ENCODE peak calls at places on chromosomes 7 and 10, in eight cellular contexts. P, M, X, Q, B, G, Y and L are unnamed samples.

GRCh38 chr7:101911800-101912705 is 94.6 kb downstream of the CUX1 start:
- DNase-seq in P (no peak), M (no peak), X (peak), Q (peak), B (peak), G (no peak), Y (no peak), L (no peak)

GRCh38 chr7:128321044-128321422 is 22.7 kb downstream of the RBM28 start:
- DNase-seq in P (no peak), M (no peak), X (no peak), Q (no peak), B (no peak), G (no peak), Y (no peak), L (no peak)

GRCh38 chr10:89118091-89118490 is 89.0 kb downstream of the CH25H start:
- DNase-seq in P (peak), M (peak), X (no peak), Q (no peak), B (peak), G (no peak), Y (no peak), L (no peak)

GRCh38 chr10:101224910-101225823 is 4.1 kb downstream of the LBX1 start:
- DNase-seq in P (no peak), M (no peak), X (no peak), Q (no peak), B (no peak), G (no peak), Y (no peak), L (no peak)

GRCh38 chr7:139095194-139095659 is 14.3 kb downstream of the ZC3HAV1 start:
- DNase-seq in P (no peak), M (no peak), X (no peak), Q (no peak), B (no peak), G (no peak), Y (no peak), L (peak)

GRCh38 chr7:157851501-157852067 is 514.8 kb downstream of the DNAJB6 start:
- DNase-seq in P (no peak), M (peak), X (no peak), Q (peak), B (no peak), G (peak), Y (peak), L (peak)

GRCh38 chr10:90925078-90926029 is 4.5 kb upstream of the ANKRD1 start:
- DNase-seq in P (no peak), M (no peak), X (no peak), Q (no peak), B (no peak), G (no peak), Y (no peak), L (no peak)

GRCh38 chr10:25026463-25026862 is 10.1 kb downstream of the THNSL1 start:
- DNase-seq in P (peak), M (peak), X (no peak), Q (no peak), B (peak), G (no peak), Y (no peak), L (no peak)

GRCh38 chr7:47792521-47793121 is 155.6 kb downstream of the PKD1L1 start:
- DNase-seq in P (peak), M (no peak), X (no peak), Q (no peak), B (no peak), G (no peak), Y (peak), L (no peak)

GRCh38 chr10:111347386-111348005 is 270.7 kb downstream of the ADRA2A start:
- DNase-seq in P (no peak), M (no peak), X (no peak), Q (no peak), B (no peak), G (peak), Y (no peak), L (no peak)

GRCh38 chr7:104106106-104106505 is 101.7 kb downstream of the ORC5 start:
- DNase-seq in P (peak), M (no peak), X (no peak), Q (no peak), B (peak), G (no peak), Y (no peak), L (no peak)

GRCh38 chr7:12257582-12257981 is 46.5 kb downstream of the TMEM106B start:
- DNase-seq in P (peak), M (peak), X (no peak), Q (no peak), B (peak), G (no peak), Y (no peak), L (no peak)

GRCh38 chr7:15839415-15840100 is 153.1 kb upstream of the MEOX2 start:
- DNase-seq in P (no peak), M (no peak), X (peak), Q (peak), B (no peak), G (no peak), Y (peak), L (no peak)

GRCh38 chr7:99652671-99653070 is 27.1 kb downstream of the CYP3A5 start:
- DNase-seq in P (no peak), M (no peak), X (no peak), Q (no peak), B (no peak), G (no peak), Y (no peak), L (no peak)

GRCh38 chr10:44821290-44821689 is 89.8 kb upstream of the TMEM72 start:
- DNase-seq in P (no peak), M (no peak), X (no peak), Q (no peak), B (no peak), G (no peak), Y (no peak), L (no peak)

GRCh38 chr7:77536017-77536412 is 1.1 kb upstream of the PTPN12 start:
- DNase-seq in P (no peak), M (no peak), X (peak), Q (no peak), B (no peak), G (no peak), Y (no peak), L (no peak)

GRCh38 chr10:55311823-55312431 is 510.9 kb upstream of the PCDH15 start:
- DNase-seq in P (no peak), M (no peak), X (no peak), Q (no peak), B (no peak), G (no peak), Y (no peak), L (no peak)

GRCh38 chr7:45292481-45292880 is 134.9 kb downstream of the RAMP3 start:
- DNase-seq in P (no peak), M (peak), X (no peak), Q (no peak), B (no peak), G (no peak), Y (no peak), L (no peak)

GRCh38 chr10:31318382-31318853 is 598 bp upstream of the ZEB1 start:
- DNase-seq in P (peak), M (peak), X (peak), Q (peak), B (peak), G (no peak), Y (peak), L (peak)

GRCh38 chr10:86644412-86645110 is 9.8 kb upstream of the OPN4 start:
- DNase-seq in P (no peak), M (peak), X (no peak), Q (no peak), B (peak), G (no peak), Y (peak), L (no peak)

GRCh38 chr10:104617831-104618230 is 23.3 kb upstream of the SORCS3 start:
- DNase-seq in P (no peak), M (no peak), X (no peak), Q (no peak), B (no peak), G (no peak), Y (no peak), L (no peak)

GRCh38 chr7:108181073-108181985 is 51.2 kb upstream of the LAMB4 start:
- DNase-seq in P (peak), M (peak), X (no peak), Q (no peak), B (peak), G (no peak), Y (no peak), L (no peak)

GRCh38 chr10:49577182-49577925 is 32.8 kb upstream of the SLC18A3 start:
- DNase-seq in P (no peak), M (no peak), X (no peak), Q (no peak), B (no peak), G (no peak), Y (no peak), L (no peak)
- TF ChIP-seq CTCF in P (no peak), M (no peak), X (no peak), Q (no peak), B (no peak), G (no peak), Y (no peak), L (no peak)

GRCh38 chr10:4170633-4171314 is 385.8 kb upstream of the KLF6 start:
- DNase-seq in P (no peak), M (no peak), X (no peak), Q (no peak), B (no peak), G (no peak), Y (no peak), L (no peak)

GRCh38 chr10:4177826-4178225 is 392.8 kb upstream of the KLF6 start:
- DNase-seq in P (no peak), M (no peak), X (no peak), Q (no peak), B (no peak), G (no peak), Y (no peak), L (no peak)

GRCh38 chr10:4176500-4177281 is 391.7 kb upstream of the KLF6 start:
- DNase-seq in P (no peak), M (no peak), X (no peak), Q (no peak), B (no peak), G (no peak), Y (no peak), L (no peak)

GRCh38 chr10:4170181-4170580 is 385.2 kb upstream of the KLF6 start:
- DNase-seq in P (no peak), M (no peak), X (no peak), Q (no peak), B (no peak), G (no peak), Y (no peak), L (no peak)

DNA sequence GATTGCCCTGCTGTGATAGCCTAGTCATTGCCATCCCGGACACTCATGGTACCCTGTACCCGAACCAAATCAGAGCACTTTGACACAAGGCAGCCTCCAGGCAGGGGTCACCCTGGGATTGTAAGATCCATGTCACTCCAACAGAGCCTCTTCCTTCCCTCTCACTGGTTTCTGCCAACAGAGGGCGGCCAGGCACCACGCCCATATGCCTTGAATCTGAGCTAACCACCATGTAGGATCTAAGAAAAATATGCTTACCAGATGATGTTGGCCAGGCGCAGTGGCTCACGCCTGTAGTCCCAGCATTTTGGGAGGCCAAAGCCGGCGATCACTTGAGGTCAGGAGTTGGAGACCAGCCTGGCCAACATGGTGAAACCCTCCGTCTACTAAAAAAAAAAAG is 389.2 kb upstream of the KLF6 start:
- DNase-seq in P (no peak), M (no peak), X (no peak), Q (no peak), B (no peak), G (no peak), Y (no peak), L (no peak)
- TF ChIP-seq CTCF in P (peak), M (no peak), X (no peak), Q (no peak), B (no peak), G (no peak), Y (no peak), L (no peak)

GRCh38 chr10:61901829-61902447 is 439 bp downstream of the ARID5B start:
- DNase-seq in P (no peak), M (peak), X (no peak), Q (no peak), B (no peak), G (no peak), Y (no peak), L (no peak)

GRCh38 chr10:61900829-61901783 is at the start of gene ARID5B:
- DNase-seq in P (peak), M (peak), X (peak), Q (no peak), B (peak), G (peak), Y (no peak), L (peak)

GRCh38 chr10:61903184-61903990 is 1.9 kb downstream of the ARID5B start:
- DNase-seq in P (peak), M (peak), X (peak), Q (peak), B (peak), G (peak), Y (peak), L (peak)

GRCh38 chr10:61903991-61904350 is 2.5 kb downstream of the ARID5B start:
- DNase-seq in P (no peak), M (no peak), X (no peak), Q (no peak), B (peak), G (no peak), Y (no peak), L (no peak)

DNA sequence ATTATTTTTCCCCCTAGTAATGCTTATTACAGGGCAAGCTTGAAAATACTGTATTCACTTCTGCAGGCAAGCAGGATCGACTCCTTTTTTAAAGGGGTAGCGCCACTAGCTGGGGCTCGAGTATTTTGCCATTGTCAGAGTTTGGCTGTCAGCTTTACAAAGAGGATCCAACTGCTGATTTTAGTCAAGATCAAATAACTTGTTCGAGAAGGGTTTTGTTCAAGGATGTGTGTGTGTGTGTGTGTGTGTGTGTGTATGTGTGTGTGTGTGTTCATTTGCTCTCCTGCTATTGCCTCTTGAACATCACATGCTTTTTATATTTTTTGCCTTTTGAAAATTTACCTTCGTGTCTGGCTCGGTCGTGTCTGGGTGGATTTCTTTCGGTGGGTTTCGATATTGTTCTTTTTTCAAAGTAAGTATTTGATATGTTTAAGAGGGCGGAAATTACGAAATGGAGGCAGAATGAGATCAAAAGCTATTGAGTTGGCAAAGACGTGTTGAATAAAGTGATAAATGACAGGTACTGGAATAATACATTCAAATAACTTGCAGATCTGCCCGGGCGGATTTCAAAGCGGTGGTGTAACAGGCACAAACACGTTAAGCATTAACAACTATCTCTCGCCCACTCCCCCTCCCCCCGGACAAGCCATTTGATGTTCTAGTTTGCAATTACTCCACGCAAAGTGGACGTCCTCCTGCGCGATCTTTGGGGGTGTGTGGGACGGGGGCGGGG is 1.1 kb downstream of the ARID5B start:
- DNase-seq in P (peak), M (peak), X (no peak), Q (peak), B (peak), G (peak), Y (peak), L (peak)
- TF ChIP-seq CTCF in P (no peak), M (no peak), X (no peak), Q (no peak), B (peak), G (no peak), Y (no peak), L (no peak)

GRCh38 chr7:73893342-73894101 is 32.6 kb downstream of the TMEM270 start:
- DNase-seq in P (no peak), M (peak), X (peak), Q (peak), B (peak), G (no peak), Y (peak), L (no peak)

GRCh38 chr7:73887762-73888161 is 26.8 kb downstream of the TMEM270 start:
- DNase-seq in P (no peak), M (no peak), X (no peak), Q (no peak), B (no peak), G (no peak), Y (no peak), L (no peak)

GRCh38 chr7:73890541-73891147 is 29.7 kb downstream of the TMEM270 start:
- DNase-seq in P (no peak), M (peak), X (no peak), Q (no peak), B (no peak), G (no peak), Y (no peak), L (no peak)

GRCh38 chr7:73892003-73892975 is 31.3 kb downstream of the TMEM270 start:
- DNase-seq in P (peak), M (peak), X (peak), Q (no peak), B (peak), G (peak), Y (no peak), L (no peak)

GRCh38 chr7:73891178-73891885 is 30.4 kb downstream of the TMEM270 start:
- DNase-seq in P (peak), M (no peak), X (no peak), Q (no peak), B (peak), G (no peak), Y (no peak), L (no peak)
- TF ChIP-seq CTCF in P (peak), M (no peak), X (no peak), Q (no peak), B (peak), G (no peak), Y (no peak), L (no peak)

DNA sequence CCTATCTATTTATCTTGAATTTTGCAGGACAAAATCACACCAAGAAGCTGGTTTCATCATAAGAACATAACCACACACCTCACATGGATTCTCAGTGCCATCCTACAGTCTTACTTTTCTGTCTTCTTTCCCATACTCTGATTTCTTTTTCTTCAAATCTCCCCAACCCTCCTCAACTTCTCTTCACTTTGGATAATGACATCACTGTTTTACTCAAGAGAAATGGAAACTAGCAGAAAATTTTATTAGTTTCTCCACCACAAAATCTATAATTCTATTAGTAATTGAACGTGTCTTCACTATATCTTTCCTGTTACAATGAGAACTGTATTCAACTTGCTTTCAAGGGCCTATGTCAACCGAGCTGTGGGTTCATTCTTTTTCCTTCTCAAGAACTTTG is 35.3 kb upstream of the FAM3C start:
- DNase-seq in P (no peak), M (no peak), X (no peak), Q (no peak), B (no peak), G (no peak), Y (no peak), L (no peak)
- TF ChIP-seq CTCF in P (no peak), M (no peak), X (no peak), Q (no peak), B (no peak), G (no peak), Y (no peak), L (no peak)

DNA sequence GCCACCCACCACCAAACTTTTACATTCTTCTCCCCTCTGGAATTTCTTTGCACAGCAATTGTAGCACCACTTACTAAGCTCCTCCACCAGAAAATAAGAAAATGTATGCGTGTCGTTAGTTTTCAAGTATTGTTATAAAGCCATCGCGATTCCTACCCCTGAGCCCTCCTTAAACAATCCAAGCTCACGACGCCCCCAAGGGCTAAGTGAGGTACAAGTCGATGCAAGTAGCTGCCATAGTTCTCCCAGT is 1.3 kb downstream of the FRAT2 start:
- DNase-seq in P (peak), M (peak), X (no peak), Q (no peak), B (peak), G (no peak), Y (no peak), L (no peak)
- TF ChIP-seq CTCF in P (peak), M (no peak), X (no peak), Q (no peak), B (no peak), G (no peak), Y (no peak), L (no peak)

GRCh38 chr10:62154231-62154630 is 114.4 kb downstream of the RTKN2 start:
- DNase-seq in P (no peak), M (no peak), X (no peak), Q (no peak), B (no peak), G (no peak), Y (no peak), L (no peak)
- TF ChIP-seq CTCF in P (no peak), M (no peak), X (no peak), Q (no peak), B (no peak), G (no peak), Y (no peak), L (no peak)

GRCh38 chr10:116627386-116627933 is 6.7 kb downstream of the PNLIPRP2 start:
- DNase-seq in P (no peak), M (no peak), X (peak), Q (no peak), B (no peak), G (peak), Y (no peak), L (no peak)
- TF ChIP-seq CTCF in P (peak), M (no peak), X (peak), Q (peak), B (peak), G (no peak), Y (no peak), L (no peak)